ENCODE peak calls at places on chromosomes 3 and 15, in ten cellular contexts. One of them, this sample, is unnamed.

GRCh38 chr3:179902061-179902460 is 134.7 kb downstream of the PEX5L start:
- DNase-seq in heart right ventricle: no peak
- DNase-seq in upper lobe of left lung: no peak
- DNase-seq in kidney: no peak
- DNase-seq in IMR-90: no peak
- DNase-seq in NB4: no peak
- DNase-seq in fibroblast of the aortic adventitia: no peak
- DNase-seq in AG04450: no peak
- DNase-seq in Peyer's patch: no peak
- DNase-seq in AG10803: no peak
- DNase-seq in this sample: no peak

GRCh38 chr3:152373379-152373778 is 104.7 kb downstream of the MBNL1 start:
- DNase-seq in heart right ventricle: no peak
- DNase-seq in upper lobe of left lung: no peak
- DNase-seq in kidney: no peak
- DNase-seq in IMR-90: no peak
- DNase-seq in NB4: no peak
- DNase-seq in fibroblast of the aortic adventitia: no peak
- DNase-seq in AG04450: no peak
- DNase-seq in Peyer's patch: no peak
- DNase-seq in AG10803: no peak
- DNase-seq in this sample: no peak

GRCh38 chr3:137110392-137110996 is 152.7 kb downstream of the IL20RB start:
- DNase-seq in heart right ventricle: no peak
- DNase-seq in upper lobe of left lung: no peak
- DNase-seq in kidney: no peak
- DNase-seq in IMR-90: peak
- DNase-seq in NB4: peak
- DNase-seq in fibroblast of the aortic adventitia: peak
- DNase-seq in AG04450: no peak
- DNase-seq in Peyer's patch: no peak
- DNase-seq in AG10803: peak
- DNase-seq in this sample: peak

GRCh38 chr15:66946578-66947164 is 118.7 kb upstream of the SMAD3 start:
- DNase-seq in heart right ventricle: peak
- DNase-seq in upper lobe of left lung: peak
- DNase-seq in kidney: no peak
- DNase-seq in IMR-90: peak
- DNase-seq in NB4: peak
- DNase-seq in fibroblast of the aortic adventitia: peak
- DNase-seq in AG04450: no peak
- DNase-seq in Peyer's patch: peak
- DNase-seq in AG10803: peak
- DNase-seq in this sample: peak

GRCh38 chr3:39147374-39147709 is 6.0 kb downstream of the CSRNP1 start:
- DNase-seq in heart right ventricle: no peak
- DNase-seq in upper lobe of left lung: no peak
- DNase-seq in kidney: no peak
- DNase-seq in IMR-90: no peak
- DNase-seq in NB4: no peak
- DNase-seq in fibroblast of the aortic adventitia: no peak
- DNase-seq in AG04450: no peak
- DNase-seq in Peyer's patch: no peak
- DNase-seq in AG10803: no peak
- DNase-seq in this sample: no peak

GRCh38 chr3:108940166-108940565 is 13.5 kb downstream of the GUCA1C start:
- DNase-seq in heart right ventricle: no peak
- DNase-seq in upper lobe of left lung: no peak
- DNase-seq in kidney: no peak
- DNase-seq in IMR-90: no peak
- DNase-seq in NB4: no peak
- DNase-seq in fibroblast of the aortic adventitia: no peak
- DNase-seq in AG04450: no peak
- DNase-seq in Peyer's patch: no peak
- DNase-seq in AG10803: no peak
- DNase-seq in this sample: no peak

GRCh38 chr3:151171145-151171544 is 31.9 kb downstream of the GPR171 start:
- DNase-seq in heart right ventricle: no peak
- DNase-seq in upper lobe of left lung: peak
- DNase-seq in kidney: no peak
- DNase-seq in IMR-90: peak
- DNase-seq in NB4: peak
- DNase-seq in fibroblast of the aortic adventitia: no peak
- DNase-seq in AG04450: no peak
- DNase-seq in Peyer's patch: no peak
- DNase-seq in AG10803: no peak
- DNase-seq in this sample: peak

GRCh38 chr15:66993090-66993489 is 72.3 kb upstream of the SMAD3 start:
- DNase-seq in heart right ventricle: no peak
- DNase-seq in upper lobe of left lung: no peak
- DNase-seq in kidney: no peak
- DNase-seq in IMR-90: no peak
- DNase-seq in NB4: no peak
- DNase-seq in fibroblast of the aortic adventitia: no peak
- DNase-seq in AG04450: no peak
- DNase-seq in Peyer's patch: no peak
- DNase-seq in AG10803: no peak
- DNase-seq in this sample: no peak

GRCh38 chr15:101712078-101712477 is 12.2 kb downstream of the TARS3 start:
- DNase-seq in heart right ventricle: no peak
- DNase-seq in upper lobe of left lung: no peak
- DNase-seq in kidney: no peak
- DNase-seq in IMR-90: no peak
- DNase-seq in NB4: no peak
- DNase-seq in fibroblast of the aortic adventitia: no peak
- DNase-seq in AG04450: no peak
- DNase-seq in Peyer's patch: no peak
- DNase-seq in AG10803: no peak
- DNase-seq in this sample: no peak

DNA sequence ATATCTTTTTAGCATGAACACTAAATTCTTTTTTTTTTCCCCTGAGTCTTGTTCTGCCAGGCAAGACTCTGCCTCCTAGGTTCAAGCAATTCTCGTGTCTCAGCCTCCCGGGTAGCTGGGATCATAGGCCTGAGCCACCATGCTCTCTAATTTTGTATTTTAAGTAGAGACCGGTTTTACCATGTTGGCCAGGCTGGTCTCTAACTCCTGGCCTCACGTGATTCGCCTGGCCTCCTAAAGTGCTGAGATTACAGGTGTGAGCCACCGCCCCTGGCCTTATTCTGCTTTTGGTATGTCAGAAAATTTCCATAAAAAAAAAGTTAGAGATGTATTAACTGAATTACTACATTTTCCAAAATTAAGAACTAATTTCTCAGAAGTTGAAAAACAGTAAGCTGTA is 14.3 kb downstream of the RAB11A start:
- DNase-seq in heart right ventricle: no peak
- DNase-seq in upper lobe of left lung: no peak
- DNase-seq in kidney: no peak
- DNase-seq in IMR-90: no peak
- DNase-seq in NB4: no peak
- DNase-seq in fibroblast of the aortic adventitia: no peak
- DNase-seq in AG04450: no peak
- DNase-seq in Peyer's patch: no peak
- DNase-seq in AG10803: no peak
- DNase-seq in this sample: no peak
- H3K4me3 ChIP-seq in heart right ventricle: no peak
- H3K4me3 ChIP-seq in upper lobe of left lung: no peak
- H3K4me3 ChIP-seq in kidney: no peak
- H3K4me3 ChIP-seq in IMR-90: no peak
- H3K4me3 ChIP-seq in NB4: no peak
- H3K4me3 ChIP-seq in fibroblast of the aortic adventitia: no peak
- H3K4me3 ChIP-seq in AG04450: no peak
- H3K4me3 ChIP-seq in Peyer's patch: no peak
- H3K4me3 ChIP-seq in AG10803: no peak
- H3K4me3 ChIP-seq in this sample: no peak

DNA sequence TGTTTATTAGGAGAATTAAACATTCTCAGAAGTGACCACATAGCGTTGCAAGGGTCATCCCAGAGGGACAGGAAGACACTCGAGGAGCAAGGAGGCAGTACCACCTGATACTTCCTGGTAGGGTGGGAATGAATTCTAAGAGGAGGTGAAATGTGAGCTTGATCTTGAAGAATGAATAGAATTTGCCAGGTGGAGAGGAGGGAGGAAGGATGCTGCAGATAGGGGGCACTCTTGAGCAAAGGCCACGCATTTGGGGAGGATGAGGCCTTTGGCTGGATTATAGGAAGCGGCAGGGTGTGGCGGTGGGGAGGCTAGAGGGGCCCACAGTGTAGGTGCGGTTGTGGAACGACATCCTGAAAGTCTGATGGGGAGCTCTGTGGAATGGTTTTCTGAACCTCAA is 33.5 kb downstream of the CHCHD6 start:
- DNase-seq in heart right ventricle: no peak
- DNase-seq in upper lobe of left lung: no peak
- DNase-seq in kidney: no peak
- DNase-seq in IMR-90: no peak
- DNase-seq in NB4: no peak
- DNase-seq in fibroblast of the aortic adventitia: no peak
- DNase-seq in AG04450: no peak
- DNase-seq in Peyer's patch: no peak
- DNase-seq in AG10803: no peak
- DNase-seq in this sample: no peak
- TF ChIP-seq CTCF in heart right ventricle: no peak
- TF ChIP-seq CTCF in upper lobe of left lung: no peak
- TF ChIP-seq CTCF in kidney: no peak
- TF ChIP-seq CTCF in IMR-90: no peak
- TF ChIP-seq CTCF in NB4: peak
- TF ChIP-seq CTCF in fibroblast of the aortic adventitia: peak
- TF ChIP-seq CTCF in AG04450: no peak
- TF ChIP-seq CTCF in Peyer's patch: no peak
- TF ChIP-seq CTCF in AG10803: no peak
- TF ChIP-seq CTCF in this sample: peak

GRCh38 chr15:63227689-63228088 is 38.3 kb downstream of the RAB8B start:
- DNase-seq in heart right ventricle: no peak
- DNase-seq in upper lobe of left lung: no peak
- DNase-seq in kidney: no peak
- DNase-seq in IMR-90: no peak
- DNase-seq in NB4: no peak
- DNase-seq in fibroblast of the aortic adventitia: no peak
- DNase-seq in AG04450: no peak
- DNase-seq in Peyer's patch: no peak
- DNase-seq in AG10803: no peak
- DNase-seq in this sample: no peak

GRCh38 chr15:63223463-63223862 is 34.1 kb downstream of the RAB8B start:
- DNase-seq in heart right ventricle: no peak
- DNase-seq in upper lobe of left lung: no peak
- DNase-seq in kidney: no peak
- DNase-seq in IMR-90: no peak
- DNase-seq in NB4: no peak
- DNase-seq in fibroblast of the aortic adventitia: no peak
- DNase-seq in AG04450: no peak
- DNase-seq in Peyer's patch: no peak
- DNase-seq in AG10803: no peak
- DNase-seq in this sample: no peak

GRCh38 chr15:63226966-63227401 is 37.6 kb downstream of the RAB8B start:
- DNase-seq in heart right ventricle: no peak
- DNase-seq in upper lobe of left lung: no peak
- DNase-seq in kidney: no peak
- DNase-seq in IMR-90: no peak
- DNase-seq in NB4: peak
- DNase-seq in fibroblast of the aortic adventitia: no peak
- DNase-seq in AG04450: no peak
- DNase-seq in Peyer's patch: no peak
- DNase-seq in AG10803: no peak
- DNase-seq in this sample: no peak

GRCh38 chr15:63231206-63231605 is 41.8 kb downstream of the RAB8B start:
- DNase-seq in heart right ventricle: no peak
- DNase-seq in upper lobe of left lung: no peak
- DNase-seq in kidney: no peak
- DNase-seq in IMR-90: no peak
- DNase-seq in NB4: no peak
- DNase-seq in fibroblast of the aortic adventitia: no peak
- DNase-seq in AG04450: no peak
- DNase-seq in Peyer's patch: no peak
- DNase-seq in AG10803: no peak
- DNase-seq in this sample: no peak

GRCh38 chr15:63226155-63226883 is 36.9 kb downstream of the RAB8B start:
- DNase-seq in heart right ventricle: no peak
- DNase-seq in upper lobe of left lung: no peak
- DNase-seq in kidney: no peak
- DNase-seq in IMR-90: no peak
- DNase-seq in NB4: peak
- DNase-seq in fibroblast of the aortic adventitia: no peak
- DNase-seq in AG04450: no peak
- DNase-seq in Peyer's patch: no peak
- DNase-seq in AG10803: no peak
- DNase-seq in this sample: no peak
- H3K4me3 ChIP-seq in heart right ventricle: no peak
- H3K4me3 ChIP-seq in upper lobe of left lung: no peak
- H3K4me3 ChIP-seq in kidney: no peak
- H3K4me3 ChIP-seq in IMR-90: no peak
- H3K4me3 ChIP-seq in NB4: no peak
- H3K4me3 ChIP-seq in fibroblast of the aortic adventitia: no peak
- H3K4me3 ChIP-seq in AG04450: no peak
- H3K4me3 ChIP-seq in Peyer's patch: no peak
- H3K4me3 ChIP-seq in AG10803: no peak
- H3K4me3 ChIP-seq in this sample: no peak

DNA sequence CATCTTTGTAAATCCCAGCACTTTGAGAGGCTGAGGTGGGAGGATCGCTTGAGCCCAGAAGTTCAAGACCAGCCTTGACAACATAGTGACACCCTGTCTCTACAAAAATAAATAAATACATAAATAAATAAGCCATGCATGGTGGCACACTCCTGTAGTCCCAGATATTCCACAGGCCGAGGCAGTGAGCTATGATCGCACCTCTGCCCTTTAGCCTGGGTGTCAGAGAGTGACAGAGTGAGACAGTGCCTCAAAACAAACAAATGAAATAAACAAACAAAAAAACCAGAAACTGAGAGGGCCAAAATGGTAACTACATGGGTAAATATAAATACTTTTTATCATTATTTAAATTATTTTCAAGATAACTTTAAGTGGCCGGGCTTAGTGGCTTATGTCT is 445.4 kb downstream of the ZIC1 start:
- DNase-seq in heart right ventricle: no peak
- DNase-seq in upper lobe of left lung: no peak
- DNase-seq in kidney: no peak
- DNase-seq in IMR-90: no peak
- DNase-seq in NB4: no peak
- DNase-seq in fibroblast of the aortic adventitia: no peak
- DNase-seq in AG04450: no peak
- DNase-seq in Peyer's patch: no peak
- DNase-seq in AG10803: no peak
- DNase-seq in this sample: no peak
- TF ChIP-seq CTCF in heart right ventricle: no peak
- TF ChIP-seq CTCF in upper lobe of left lung: no peak
- TF ChIP-seq CTCF in kidney: no peak
- TF ChIP-seq CTCF in IMR-90: no peak
- TF ChIP-seq CTCF in NB4: no peak
- TF ChIP-seq CTCF in fibroblast of the aortic adventitia: no peak
- TF ChIP-seq CTCF in AG04450: no peak
- TF ChIP-seq CTCF in Peyer's patch: no peak
- TF ChIP-seq CTCF in AG10803: no peak
- TF ChIP-seq CTCF in this sample: no peak

GRCh38 chr3:106488288-106488687 is 619.5 kb upstream of the CBLB start:
- DNase-seq in heart right ventricle: no peak
- DNase-seq in upper lobe of left lung: no peak
- DNase-seq in kidney: no peak
- DNase-seq in IMR-90: no peak
- DNase-seq in NB4: no peak
- DNase-seq in fibroblast of the aortic adventitia: no peak
- DNase-seq in AG04450: no peak
- DNase-seq in Peyer's patch: no peak
- DNase-seq in AG10803: no peak
- DNase-seq in this sample: no peak
- H3K4me3 ChIP-seq in heart right ventricle: no peak
- H3K4me3 ChIP-seq in upper lobe of left lung: no peak
- H3K4me3 ChIP-seq in kidney: no peak
- H3K4me3 ChIP-seq in IMR-90: no peak
- H3K4me3 ChIP-seq in NB4: no peak
- H3K4me3 ChIP-seq in fibroblast of the aortic adventitia: no peak
- H3K4me3 ChIP-seq in AG04450: no peak
- H3K4me3 ChIP-seq in Peyer's patch: no peak
- H3K4me3 ChIP-seq in AG10803: no peak
- H3K4me3 ChIP-seq in this sample: no peak